ENCODE peak calls at places on chromosomes 3 and 15, in six cellular contexts. N, Q, B, Z, T and A are unnamed samples.
A peak's percentile ranks its signal among the peaks of the same experiment; 100 is the strongest.

GRCh38 chr15:90790057-90790456 is 72.9 kb downstream of the BLM start:
- DNase-seq in N (no peak), Q (no peak), B (no peak), Z (no peak), T (no peak), A (no peak)

GRCh38 chr15:47422901-47423300 is 294.4 kb upstream of the SEMA6D start:
- DNase-seq in N (no peak), Q (peak; percentile 48), B (no peak), Z (no peak), T (no peak), A (no peak)

GRCh38 chr15:69074843-69075224 is 60.3 kb downstream of the NOX5 start:
- DNase-seq in N (no peak), Q (peak; percentile 29), B (peak; percentile 20), Z (no peak), T (no peak), A (no peak)

GRCh38 chr15:83285979-83286553 is 1.6 kb upstream of the BNC1 start:
- DNase-seq in N (no peak), Q (peak; percentile 53), B (no peak), Z (peak; percentile 70), T (no peak), A (no peak)

GRCh38 chr3:71251156-71251775 is 332.3 kb downstream of the FOXP1 start:
- DNase-seq in N (no peak), Q (peak; percentile 91), B (no peak), Z (peak; percentile 66), T (no peak), A (no peak)

GRCh38 chr3:134366928-134367352 is 7.3 kb downstream of the AMOTL2 start:
- DNase-seq in N (no peak), Q (peak; percentile 17), B (no peak), Z (no peak), T (no peak), A (no peak)

GRCh38 chr3:112640864-112641751 is at the start of gene CCDC80:
- DNase-seq in N (no peak), Q (peak; percentile 98), B (no peak), Z (peak; percentile 93), T (no peak), A (no peak)

GRCh38 chr15:82105458-82106205 is 59.8 kb upstream of the MEX3B start:
- DNase-seq in N (no peak), Q (peak; percentile 87), B (no peak), Z (no peak), T (peak; percentile 44), A (no peak)

GRCh38 chr3:69129531-69129930 is 7.1 kb upstream of the LMOD3 start:
- DNase-seq in N (no peak), Q (no peak), B (no peak), Z (no peak), T (no peak), A (no peak)

GRCh38 chr3:188264231-188265213 is 110.6 kb downstream of the LPP start:
- DNase-seq in N (no peak), Q (peak; percentile 51), B (no peak), Z (no peak), T (no peak), A (no peak)

GRCh38 chr3:130850044-130850797 is 43.7 kb upstream of the ATP2C1 start:
- DNase-seq in N (no peak), Q (peak; percentile 81), B (no peak), Z (peak; percentile 67), T (peak; percentile 72), A (peak; percentile 62)

GRCh38 chr3:190375250-190375649 is 12.7 kb upstream of the CLDN16 start:
- DNase-seq in N (no peak), Q (no peak), B (no peak), Z (no peak), T (no peak), A (no peak)

DNA sequence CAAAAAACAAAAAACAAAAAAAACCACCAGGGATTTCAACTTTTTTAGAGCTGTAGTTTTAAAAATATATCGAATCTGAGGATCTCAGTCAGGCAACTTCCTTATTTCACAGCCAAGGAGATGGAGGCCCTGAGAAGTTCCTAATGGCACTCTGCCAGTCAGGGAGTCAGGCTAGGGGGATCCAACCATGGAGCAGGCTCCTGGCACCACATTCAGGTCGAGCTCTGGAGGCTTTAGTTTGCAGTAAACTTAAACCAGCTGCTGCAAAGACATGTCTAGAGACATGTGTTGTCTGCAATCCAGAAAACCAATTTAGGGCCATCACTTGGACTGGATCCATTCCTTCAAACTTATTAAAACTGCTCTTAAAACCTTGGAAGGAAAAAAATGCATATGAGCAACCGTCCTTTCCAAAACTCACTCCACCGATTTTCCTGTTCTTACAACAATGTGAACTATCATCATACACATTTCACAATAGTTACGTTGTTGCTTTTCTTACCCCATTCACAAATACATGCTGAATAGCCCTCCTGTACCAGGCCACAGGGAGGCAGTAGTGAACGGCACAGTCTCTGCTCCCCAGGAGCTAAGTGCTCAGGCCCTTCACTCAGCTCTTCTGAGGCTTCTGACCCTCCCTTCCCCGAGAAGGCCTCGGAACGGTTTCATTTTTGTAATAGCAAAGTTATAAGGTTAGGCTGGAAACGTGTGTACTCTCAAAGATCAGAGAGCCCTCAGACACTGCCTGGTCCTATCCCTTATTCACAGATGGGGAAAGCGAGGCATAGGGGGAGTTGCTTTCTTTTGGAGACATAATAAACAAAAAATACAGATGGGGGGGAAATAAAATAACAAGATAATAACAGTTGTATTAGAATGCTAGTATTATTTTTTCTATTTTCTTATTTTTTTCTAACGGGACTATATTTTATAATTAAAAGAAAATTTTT is 20.1 kb downstream of the RFT1 start:
- DNase-seq in N (no peak), Q (peak; percentile 95), B (peak; percentile 66), Z (peak; percentile 86), T (peak; percentile 24), A (peak; percentile 42)
- TF ChIP-seq CTCF in N (peak; percentile 43), Q (peak; percentile 94), B (peak; percentile 49), Z (peak; percentile 33), T (no peak), A (peak; percentile 47)

DNA sequence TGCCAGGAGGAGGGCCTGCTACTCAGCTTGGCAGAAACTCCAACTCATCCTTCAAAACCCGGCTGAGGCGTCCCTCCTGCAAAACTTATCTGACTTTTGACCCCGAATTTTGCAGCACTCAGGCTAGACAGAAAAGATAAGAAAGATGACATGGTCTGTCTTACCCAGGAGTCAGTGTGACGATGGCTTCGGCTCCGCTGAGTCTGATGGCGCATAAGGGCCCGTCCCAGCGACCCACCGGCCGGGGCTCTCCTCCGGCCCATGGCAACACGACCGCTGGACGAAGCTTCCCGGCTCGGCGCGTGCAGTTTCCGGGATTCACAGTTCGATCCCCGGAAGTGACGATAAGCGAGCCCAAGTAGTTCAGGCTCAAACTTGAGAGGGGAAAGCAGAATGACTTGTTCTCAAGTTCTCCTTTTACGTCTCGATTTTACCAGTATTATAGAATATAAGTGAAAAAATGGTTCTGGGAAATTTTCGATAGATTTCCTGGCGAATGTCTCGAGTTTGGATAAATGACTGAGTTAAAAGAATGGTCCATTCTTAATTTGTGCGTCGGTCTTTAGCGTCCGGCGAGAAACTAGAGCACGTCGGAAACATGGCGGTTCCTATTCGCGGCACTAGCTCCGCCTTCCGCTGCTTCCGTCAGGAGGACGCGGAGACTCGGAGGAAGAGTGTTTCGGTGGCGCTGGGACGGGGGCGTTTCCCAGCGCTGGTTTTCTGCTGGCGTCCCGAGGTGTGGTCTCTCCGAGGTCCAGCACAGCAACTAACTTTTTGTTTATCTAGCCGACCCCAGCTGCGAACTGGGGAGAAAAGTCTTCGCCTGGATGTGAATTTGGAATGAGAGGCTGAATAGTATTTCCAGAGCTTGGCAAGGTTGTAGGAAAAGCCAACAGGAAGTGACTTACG is at the start of gene LSG1:
- DNase-seq in N (peak; percentile 95), Q (peak; percentile 98), B (peak; percentile 94), Z (peak; percentile 94), T (peak; percentile 94), A (peak; percentile 83)
- TF ChIP-seq CTCF in N (no peak), Q (no peak), B (no peak), Z (no peak), T (no peak), A (no peak)

GRCh38 chr3:12708584-12709192 is 44.8 kb upstream of the RAF1 start:
- DNase-seq in N (peak; percentile 88), Q (peak; percentile 77), B (no peak), Z (peak; percentile 88), T (no peak), A (no peak)
- TF ChIP-seq CTCF in N (peak; percentile 27), Q (peak; percentile 56), B (no peak), Z (peak; percentile 25), T (no peak), A (no peak)

GRCh38 chr15:62847900-62848489 is 194.6 kb upstream of the TPM1 start:
- DNase-seq in N (no peak), Q (peak; percentile 79), B (peak; percentile 83), Z (peak; percentile 75), T (peak; percentile 85), A (peak; percentile 45)

GRCh38 chr15:62850318-62850717 is 192.2 kb upstream of the TPM1 start:
- DNase-seq in N (no peak), Q (no peak), B (no peak), Z (no peak), T (peak; percentile 64), A (no peak)

GRCh38 chr15:62849316-62850129 is 193.0 kb upstream of the TPM1 start:
- DNase-seq in N (no peak), Q (no peak), B (no peak), Z (no peak), T (no peak), A (no peak)

GRCh38 chr15:62846805-62847481 is 195.6 kb upstream of the TPM1 start:
- DNase-seq in N (no peak), Q (no peak), B (no peak), Z (no peak), T (no peak), A (no peak)

DNA sequence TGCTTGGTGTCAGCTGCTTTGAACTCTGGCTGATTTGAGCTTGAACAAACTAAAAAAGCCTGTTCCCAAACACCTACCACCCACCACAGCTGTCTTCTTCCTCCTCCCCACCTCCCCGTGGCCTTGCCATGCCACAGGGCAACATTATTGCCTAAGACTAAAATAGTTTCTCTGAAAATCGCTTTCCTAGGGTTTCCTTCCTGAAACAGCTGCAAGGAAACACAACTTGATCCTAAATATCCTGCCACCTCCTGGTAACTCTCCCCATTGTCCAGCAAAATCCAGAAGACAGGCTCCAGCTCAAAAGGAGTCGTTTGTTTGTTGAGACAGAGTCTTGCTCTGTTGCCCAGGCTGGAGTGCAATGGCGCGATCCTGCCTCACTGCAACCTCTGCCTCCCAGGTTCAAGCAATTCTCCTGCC is 193.9 kb upstream of the TPM1 start:
- DNase-seq in N (no peak), Q (peak; percentile 34), B (no peak), Z (no peak), T (no peak), A (no peak)
- TF ChIP-seq CTCF in N (peak; percentile 52), Q (peak; percentile 30), B (peak; percentile 11), Z (no peak), T (no peak), A (no peak)